ENCODE peak calls at places on chromosomes 1 and 21, in seven cellular contexts. One of them, this sample, is unnamed.

GRCh38 chr21:26840206-26840605 is 5.0 kb downstream of the ADAMTS1 start:
- DNase-seq in CD4-positive, alpha-beta T cell: no peak
- DNase-seq in left ventricle myocardium inferior: no peak
- DNase-seq in caudate nucleus: no peak
- DNase-seq in endodermal cell: no peak
- DNase-seq in CD4-positive, alpha-beta memory T cell: no peak
- DNase-seq in DND-41: peak; percentile 84
- DNase-seq in this sample: no peak

GRCh38 chr1:231387770-231388669 is 34.1 kb downstream of the EGLN1 start:
- DNase-seq in CD4-positive, alpha-beta T cell: no peak
- DNase-seq in left ventricle myocardium inferior: no peak
- DNase-seq in caudate nucleus: no peak
- DNase-seq in endodermal cell: no peak
- DNase-seq in CD4-positive, alpha-beta memory T cell: no peak
- DNase-seq in DND-41: no peak
- DNase-seq in this sample: no peak

GRCh38 chr1:217344712-217345111 is 286.2 kb downstream of the GPATCH2 start:
- DNase-seq in CD4-positive, alpha-beta T cell: no peak
- DNase-seq in left ventricle myocardium inferior: no peak
- DNase-seq in caudate nucleus: no peak
- DNase-seq in endodermal cell: no peak
- DNase-seq in CD4-positive, alpha-beta memory T cell: no peak
- DNase-seq in DND-41: no peak
- DNase-seq in this sample: no peak

GRCh38 chr1:23619299-23620188 is 60.2 kb upstream of the ID3 start:
- DNase-seq in CD4-positive, alpha-beta T cell: peak; percentile 89
- DNase-seq in left ventricle myocardium inferior: no peak
- DNase-seq in caudate nucleus: no peak
- DNase-seq in endodermal cell: peak; percentile 87
- DNase-seq in CD4-positive, alpha-beta memory T cell: peak; percentile 90
- DNase-seq in DND-41: peak; percentile 82
- DNase-seq in this sample: no peak

GRCh38 chr1:214123061-214123784 is 135.4 kb downstream of the PROX1 start:
- DNase-seq in CD4-positive, alpha-beta T cell: no peak
- DNase-seq in left ventricle myocardium inferior: no peak
- DNase-seq in caudate nucleus: no peak
- DNase-seq in endodermal cell: peak; percentile 92
- DNase-seq in CD4-positive, alpha-beta memory T cell: peak; percentile 12
- DNase-seq in DND-41: peak; percentile 40
- DNase-seq in this sample: peak; percentile 38

GRCh38 chr1:65317866-65318653 is 8.7 kb downstream of the DNAJC6 start:
- DNase-seq in CD4-positive, alpha-beta T cell: no peak
- DNase-seq in left ventricle myocardium inferior: no peak
- DNase-seq in caudate nucleus: no peak
- DNase-seq in endodermal cell: no peak
- DNase-seq in CD4-positive, alpha-beta memory T cell: no peak
- DNase-seq in DND-41: no peak
- DNase-seq in this sample: no peak

GRCh38 chr1:156961709-156962108 is 41.3 kb downstream of the LRRC71 start:
- DNase-seq in CD4-positive, alpha-beta T cell: no peak
- DNase-seq in left ventricle myocardium inferior: no peak
- DNase-seq in caudate nucleus: no peak
- DNase-seq in endodermal cell: no peak
- DNase-seq in CD4-positive, alpha-beta memory T cell: peak; percentile 39
- DNase-seq in DND-41: peak; percentile 57
- DNase-seq in this sample: no peak

GRCh38 chr1:194024659-194025058 is 838.2 kb upstream of the B3GALT2 start:
- DNase-seq in CD4-positive, alpha-beta T cell: no peak
- DNase-seq in left ventricle myocardium inferior: no peak
- DNase-seq in caudate nucleus: no peak
- DNase-seq in endodermal cell: no peak
- DNase-seq in CD4-positive, alpha-beta memory T cell: no peak
- DNase-seq in DND-41: no peak
- DNase-seq in this sample: no peak

GRCh38 chr1:108841703-108842102 is 15.2 kb downstream of the AKNAD1 start:
- DNase-seq in CD4-positive, alpha-beta T cell: no peak
- DNase-seq in left ventricle myocardium inferior: no peak
- DNase-seq in caudate nucleus: no peak
- DNase-seq in endodermal cell: no peak
- DNase-seq in CD4-positive, alpha-beta memory T cell: no peak
- DNase-seq in DND-41: no peak
- DNase-seq in this sample: no peak

GRCh38 chr1:186957339-186957738 is 128.6 kb downstream of the PLA2G4A start:
- DNase-seq in CD4-positive, alpha-beta T cell: no peak
- DNase-seq in left ventricle myocardium inferior: no peak
- DNase-seq in caudate nucleus: no peak
- DNase-seq in endodermal cell: no peak
- DNase-seq in CD4-positive, alpha-beta memory T cell: no peak
- DNase-seq in DND-41: no peak
- DNase-seq in this sample: no peak

GRCh38 chr1:193919827-193920226 is 733.4 kb upstream of the B3GALT2 start:
- DNase-seq in CD4-positive, alpha-beta T cell: no peak
- DNase-seq in left ventricle myocardium inferior: no peak
- DNase-seq in caudate nucleus: no peak
- DNase-seq in endodermal cell: no peak
- DNase-seq in CD4-positive, alpha-beta memory T cell: no peak
- DNase-seq in DND-41: no peak
- DNase-seq in this sample: no peak

GRCh38 chr1:248590055-248590454 is 7.4 kb downstream of the OR2T10 start:
- DNase-seq in CD4-positive, alpha-beta T cell: no peak
- DNase-seq in left ventricle myocardium inferior: no peak
- DNase-seq in caudate nucleus: no peak
- DNase-seq in endodermal cell: no peak
- DNase-seq in CD4-positive, alpha-beta memory T cell: no peak
- DNase-seq in DND-41: no peak
- DNase-seq in this sample: no peak

GRCh38 chr1:29896791-29897725 is 660.7 kb downstream of the PTPRU start:
- DNase-seq in CD4-positive, alpha-beta T cell: no peak
- DNase-seq in left ventricle myocardium inferior: no peak
- DNase-seq in caudate nucleus: no peak
- DNase-seq in endodermal cell: no peak
- DNase-seq in CD4-positive, alpha-beta memory T cell: no peak
- DNase-seq in DND-41: no peak
- DNase-seq in this sample: no peak

GRCh38 chr1:28601696-28602095 is 9.6 kb downstream of the RAB42 start:
- DNase-seq in CD4-positive, alpha-beta T cell: no peak
- DNase-seq in left ventricle myocardium inferior: no peak
- DNase-seq in caudate nucleus: no peak
- DNase-seq in endodermal cell: no peak
- DNase-seq in CD4-positive, alpha-beta memory T cell: no peak
- DNase-seq in DND-41: no peak
- DNase-seq in this sample: no peak

GRCh38 chr1:119275930-119276215 is 92.7 kb upstream of the HAO2 start:
- DNase-seq in CD4-positive, alpha-beta T cell: no peak
- DNase-seq in left ventricle myocardium inferior: no peak
- DNase-seq in caudate nucleus: no peak
- DNase-seq in endodermal cell: no peak
- DNase-seq in CD4-positive, alpha-beta memory T cell: no peak
- DNase-seq in DND-41: no peak
- DNase-seq in this sample: no peak

GRCh38 chr1:183783342-183783741 is 21.6 kb upstream of the RGL1 start:
- DNase-seq in CD4-positive, alpha-beta T cell: no peak
- DNase-seq in left ventricle myocardium inferior: no peak
- DNase-seq in caudate nucleus: no peak
- DNase-seq in endodermal cell: no peak
- DNase-seq in CD4-positive, alpha-beta memory T cell: no peak
- DNase-seq in DND-41: no peak
- DNase-seq in this sample: no peak

GRCh38 chr1:116920211-116920610 is 10.5 kb downstream of the PTGFRN start:
- DNase-seq in CD4-positive, alpha-beta T cell: no peak
- DNase-seq in left ventricle myocardium inferior: no peak
- DNase-seq in caudate nucleus: no peak
- DNase-seq in endodermal cell: no peak
- DNase-seq in CD4-positive, alpha-beta memory T cell: no peak
- DNase-seq in DND-41: no peak
- DNase-seq in this sample: no peak
- H3K27ac ChIP-seq in CD4-positive, alpha-beta T cell: no peak overlapping the region
- H3K27ac ChIP-seq in left ventricle myocardium inferior: peak overlapping the region; percentile 35
- H3K27ac ChIP-seq in caudate nucleus: no peak overlapping the region
- H3K27ac ChIP-seq in endodermal cell: no peak overlapping the region
- H3K27ac ChIP-seq in CD4-positive, alpha-beta memory T cell: no peak overlapping the region
- H3K27ac ChIP-seq in DND-41: no peak overlapping the region
- H3K27ac ChIP-seq in this sample: no peak overlapping the region

DNA sequence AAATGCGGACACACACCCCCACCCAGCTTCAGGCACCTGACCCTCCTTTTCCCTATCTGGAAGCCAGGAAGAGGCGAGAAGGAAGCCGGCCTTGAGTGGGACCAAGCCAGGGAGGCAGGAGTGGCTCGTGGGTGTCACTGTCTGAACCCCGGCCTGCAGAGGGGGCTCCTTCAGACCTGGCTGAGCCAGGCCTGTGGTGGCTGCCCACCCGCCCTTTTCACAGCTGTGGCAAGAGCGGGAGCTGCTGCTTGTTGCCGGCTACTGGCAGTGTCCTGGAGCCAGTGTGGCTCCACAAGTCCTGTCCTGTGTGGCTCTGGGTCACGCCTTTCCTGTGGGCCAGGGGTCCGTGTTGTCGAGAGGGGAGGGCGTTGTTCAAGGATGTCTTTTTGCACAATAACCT is 1.2 kb downstream of the PFKL start:
- DNase-seq in CD4-positive, alpha-beta T cell: no peak
- DNase-seq in left ventricle myocardium inferior: no peak
- DNase-seq in caudate nucleus: no peak
- DNase-seq in endodermal cell: no peak
- DNase-seq in CD4-positive, alpha-beta memory T cell: no peak
- DNase-seq in DND-41: no peak
- DNase-seq in this sample: no peak
- H3K27ac ChIP-seq in CD4-positive, alpha-beta T cell: peak overlapping the region; percentile 1
- H3K27ac ChIP-seq in left ventricle myocardium inferior: peak overlapping the region; percentile 95
- H3K27ac ChIP-seq in caudate nucleus: peak overlapping the region; percentile 21
- H3K27ac ChIP-seq in endodermal cell: no peak overlapping the region
- H3K27ac ChIP-seq in CD4-positive, alpha-beta memory T cell: peak overlapping the region; percentile 61
- H3K27ac ChIP-seq in DND-41: peak overlapping the region; percentile 62
- H3K27ac ChIP-seq in this sample: peak overlapping the region; percentile 85

DNA sequence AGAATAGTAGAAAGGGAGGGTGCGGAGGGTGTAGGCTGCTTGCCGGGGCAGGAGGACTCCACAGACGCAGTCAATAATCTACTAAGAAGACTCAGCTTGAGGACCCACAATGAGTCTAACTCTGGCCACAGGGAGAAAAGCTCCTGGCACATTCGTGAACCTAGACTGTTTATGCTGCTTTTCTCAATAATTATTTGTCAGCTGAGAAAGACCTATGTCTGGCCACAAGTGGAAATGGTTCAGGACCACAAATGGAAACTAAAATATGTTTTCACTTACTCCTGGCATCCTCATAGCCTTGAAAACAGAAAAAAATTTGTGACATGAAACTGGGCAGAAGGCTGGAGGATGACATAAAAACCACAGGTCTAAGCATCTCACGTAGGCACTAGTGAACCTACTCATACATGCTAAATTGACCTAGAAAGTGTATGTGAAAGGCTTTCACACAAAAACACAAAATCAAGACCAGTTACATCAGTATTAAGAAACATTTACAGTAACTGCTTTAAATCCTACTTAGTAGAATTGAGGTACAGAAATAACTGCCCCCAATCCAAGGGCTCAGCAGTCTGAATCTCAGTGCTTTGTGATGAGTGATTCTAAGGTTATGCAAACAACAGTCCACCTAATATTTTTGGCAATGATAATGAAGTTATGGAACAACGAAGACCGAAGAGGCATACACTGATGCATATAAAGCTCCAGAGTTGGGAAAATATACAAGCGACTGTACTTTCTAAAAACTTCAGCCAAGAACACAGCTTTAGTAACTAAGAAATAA is 159.5 kb downstream of the SLC45A1 start:
- DNase-seq in CD4-positive, alpha-beta T cell: no peak
- DNase-seq in left ventricle myocardium inferior: no peak
- DNase-seq in caudate nucleus: no peak
- DNase-seq in endodermal cell: no peak
- DNase-seq in CD4-positive, alpha-beta memory T cell: no peak
- DNase-seq in DND-41: no peak
- DNase-seq in this sample: no peak
- H3K27ac ChIP-seq in CD4-positive, alpha-beta T cell: no peak overlapping the region
- H3K27ac ChIP-seq in left ventricle myocardium inferior: no peak overlapping the region
- H3K27ac ChIP-seq in caudate nucleus: no peak overlapping the region
- H3K27ac ChIP-seq in endodermal cell: peak overlapping the region; percentile 6
- H3K27ac ChIP-seq in CD4-positive, alpha-beta memory T cell: no peak overlapping the region
- H3K27ac ChIP-seq in DND-41: no peak overlapping the region
- H3K27ac ChIP-seq in this sample: no peak overlapping the region

GRCh38 chr1:14111121-14111520 is 411.1 kb downstream of the PRDM2 start:
- DNase-seq in CD4-positive, alpha-beta T cell: no peak
- DNase-seq in left ventricle myocardium inferior: no peak
- DNase-seq in caudate nucleus: no peak
- DNase-seq in endodermal cell: no peak
- DNase-seq in CD4-positive, alpha-beta memory T cell: no peak
- DNase-seq in DND-41: no peak
- DNase-seq in this sample: no peak
- H3K27ac ChIP-seq in CD4-positive, alpha-beta T cell: no peak overlapping the region
- H3K27ac ChIP-seq in left ventricle myocardium inferior: no peak overlapping the region
- H3K27ac ChIP-seq in caudate nucleus: no peak overlapping the region
- H3K27ac ChIP-seq in endodermal cell: no peak overlapping the region
- H3K27ac ChIP-seq in CD4-positive, alpha-beta memory T cell: no peak overlapping the region
- H3K27ac ChIP-seq in DND-41: no peak overlapping the region
- H3K27ac ChIP-seq in this sample: no peak overlapping the region

This sample was measured in dorsolateral prefrontal cortex.